ENCODE peak calls at places on chromosome 5, in five cellular contexts. X is fibroblast of villous mesenchyme, H is A549, D is K562, L is mucosa of descending colon. G is an unnamed sample.

GRCh38 chr5:116273458-116274242 is 188.8 kb downstream of the COMMD10 start:
- DNase-seq in X (peak; percentile 52), H (no peak), D (no peak), L (no peak), G (no peak)

GRCh38 chr5:176747670-176748072 is 62.7 kb upstream of the UNC5A start:
- DNase-seq in X (no peak), H (no peak), D (no peak), L (no peak), G (no peak)

GRCh38 chr5:169029661-169030274 is 271.2 kb downstream of the SLIT3 start:
- DNase-seq in X (no peak), H (no peak), D (no peak), L (no peak), G (no peak)

GRCh38 chr5:125450803-125451202 is 704.4 kb upstream of the ZNF608 start:
- DNase-seq in X (peak; percentile 40), H (no peak), D (no peak), L (no peak), G (no peak)

GRCh38 chr5:143101740-143102386 is 301.6 kb downstream of the NR3C1 start:
- DNase-seq in X (no peak), H (no peak), D (no peak), L (no peak), G (no peak)

GRCh38 chr5:165321912-165322311 is 1816.5 kb downstream of the MAT2B start:
- DNase-seq in X (peak; percentile 64), H (no peak), D (no peak), L (no peak), G (no peak)

GRCh38 chr5:56983593-56984361 is 31.9 kb upstream of the MIER3 start:
- DNase-seq in X (peak; percentile 58), H (no peak), D (peak; percentile 24), L (no peak), G (no peak)

GRCh38 chr5:2894347-2895135 is 143.1 kb upstream of the IRX2 start:
- DNase-seq in X (no peak), H (no peak), D (no peak), L (no peak), G (no peak)

GRCh38 chr5:32711693-32712462 is 757 bp downstream of the NPR3 start:
- DNase-seq in X (peak; percentile 24), H (peak; percentile 35), D (no peak), L (peak; percentile 50), G (peak; percentile 16)

GRCh38 chr5:90421136-90421535 is 11.6 kb upstream of the CETN3 start:
- DNase-seq in X (no peak), H (no peak), D (no peak), L (no peak), G (no peak)

GRCh38 chr5:175059687-175060194 is 335.4 kb downstream of the MSX2 start:
- DNase-seq in X (no peak), H (peak; percentile 76), D (no peak), L (peak; percentile 46), G (peak; percentile 63)

DNA sequence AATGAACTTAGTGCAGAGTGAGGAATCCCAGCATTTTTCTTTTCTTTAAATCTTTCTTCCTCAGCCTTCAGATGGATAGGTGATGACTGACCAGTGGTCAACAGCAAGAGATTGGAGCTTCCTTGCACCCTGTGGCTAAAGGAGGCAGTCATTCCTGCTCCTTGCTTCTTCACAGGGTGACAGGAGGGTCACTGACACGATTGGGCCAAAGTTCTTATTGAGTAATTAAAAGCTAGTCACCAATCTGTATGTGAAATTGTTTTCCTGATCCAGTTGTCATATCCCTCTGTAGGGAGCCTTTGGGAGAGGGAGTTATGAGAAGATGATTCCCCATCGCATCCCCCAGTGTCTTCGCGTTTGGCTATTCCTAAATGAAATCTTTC is 85.2 kb downstream of the CMYA5 start:
- DNase-seq in X (no peak), H (no peak), D (no peak), L (no peak), G (no peak)
- TF ChIP-seq CTCF in X (no peak), H (no peak), D (no peak), L (no peak), G (peak; percentile 15)

DNA sequence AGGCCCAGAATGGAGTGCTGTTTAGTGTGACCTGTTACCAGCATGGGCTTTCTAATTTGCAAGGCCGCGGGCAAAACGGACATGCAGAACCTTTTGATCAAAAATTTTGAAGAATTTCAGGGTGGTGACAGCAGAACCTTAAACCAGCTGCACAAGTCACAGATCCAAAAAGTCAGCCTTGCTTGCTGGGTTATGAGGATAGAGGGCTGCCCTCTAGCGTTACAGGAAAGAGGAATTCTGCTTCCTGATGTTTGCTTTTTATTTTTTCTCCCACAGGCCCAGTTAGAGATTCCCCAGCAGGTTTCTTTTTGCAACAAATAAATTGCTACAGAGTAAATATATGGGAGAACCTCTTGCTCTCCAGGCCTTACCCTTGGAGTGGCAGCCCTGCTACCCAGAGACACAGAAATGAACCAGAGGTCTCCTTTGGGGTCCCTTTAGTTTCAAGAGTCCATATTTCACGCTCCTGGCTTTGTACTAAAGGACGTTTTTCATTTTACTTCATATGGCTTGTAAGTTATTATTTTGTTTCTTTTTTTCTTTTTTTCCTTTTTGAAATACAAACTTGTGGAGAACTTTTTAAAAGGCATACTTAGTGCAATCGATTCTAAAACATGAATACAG is 3.4 kb upstream of the ADCY2 start:
- DNase-seq in X (peak; percentile 25), H (peak; percentile 10), D (no peak), L (no peak), G (peak; percentile 41)
- TF ChIP-seq CTCF in X (peak; percentile 32), H (peak; percentile 50), D (peak; percentile 48), L (peak; percentile 34), G (peak; percentile 74)

GRCh38 chr5:96952118-96952750 is 16.4 kb downstream of the LNPEP start:
- DNase-seq in X (no peak), H (no peak), D (no peak), L (no peak), G (no peak)
- TF ChIP-seq CTCF in X (no peak), H (no peak), D (no peak), L (no peak), G (no peak)

GRCh38 chr5:94972268-94972667 is 312.6 kb downstream of the MCTP1 start:
- DNase-seq in X (no peak), H (no peak), D (no peak), L (no peak), G (no peak)

GRCh38 chr5:94968507-94969095 is 316.3 kb downstream of the MCTP1 start:
- DNase-seq in X (peak; percentile 62), H (peak; percentile 25), D (peak; percentile 11), L (no peak), G (peak; percentile 40)

GRCh38 chr5:94967525-94967924 is 317.4 kb downstream of the MCTP1 start:
- DNase-seq in X (no peak), H (no peak), D (no peak), L (no peak), G (no peak)

DNA sequence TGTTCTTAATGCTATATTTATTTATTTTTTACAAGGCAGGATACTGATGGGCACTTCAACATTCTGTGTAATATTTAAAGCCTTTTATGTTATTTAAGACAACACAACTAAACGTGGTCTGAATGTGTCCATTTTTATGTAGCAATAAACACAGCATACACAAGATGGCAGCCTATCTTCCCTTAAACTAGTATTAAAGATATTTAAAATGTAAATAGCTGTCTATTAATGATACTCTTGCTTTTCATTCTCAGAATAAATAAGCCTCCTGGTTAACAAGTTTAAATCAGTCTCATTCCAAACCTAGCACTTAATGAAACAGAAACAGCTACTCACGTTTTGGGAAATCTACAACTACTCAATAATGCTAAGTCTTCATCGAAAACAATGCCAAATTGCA is 315.7 kb downstream of the MCTP1 start:
- DNase-seq in X (peak; percentile 23), H (no peak), D (no peak), L (no peak), G (no peak)
- TF ChIP-seq CTCF in X (peak; percentile 12), H (no peak), D (no peak), L (no peak), G (peak; percentile 51)

DNA sequence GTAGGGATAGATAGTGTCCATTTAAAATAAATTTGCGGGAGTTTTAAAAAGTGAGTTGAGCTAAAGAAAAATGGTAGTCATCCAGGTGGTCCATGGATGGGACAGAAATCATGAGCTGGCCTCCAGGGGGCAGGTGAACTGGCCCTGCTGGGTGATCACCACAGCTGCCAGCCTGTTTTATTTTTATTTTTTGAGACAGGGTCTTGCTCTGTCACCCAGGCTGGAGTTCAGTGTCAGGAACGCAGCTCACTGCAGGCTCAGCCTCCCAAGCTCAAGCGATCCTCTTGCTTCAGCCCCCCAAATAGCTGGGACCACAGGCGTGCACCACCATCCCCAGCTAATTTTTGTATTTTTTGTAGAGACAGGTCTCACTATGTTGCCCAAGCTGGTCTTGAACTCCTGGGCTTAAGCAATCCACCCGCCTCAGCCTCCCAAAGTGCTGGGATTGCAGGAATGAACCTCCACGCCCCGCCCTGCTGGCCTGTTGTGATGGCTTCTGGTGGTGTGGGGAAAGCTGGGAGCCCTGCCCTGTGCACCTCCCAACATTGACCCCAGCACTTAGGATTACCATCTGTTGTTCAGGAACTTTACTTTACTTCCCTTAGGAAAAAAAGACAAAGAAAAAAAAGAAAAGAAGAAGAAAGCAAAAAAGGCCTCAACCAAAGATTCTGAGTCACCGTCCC is 14.8 kb downstream of the CD74 start:
- DNase-seq in X (peak; percentile 25), H (no peak), D (no peak), L (no peak), G (no peak)
- TF ChIP-seq CTCF in X (no peak), H (no peak), D (no peak), L (no peak), G (no peak)

GRCh38 chr5:25458628-25459027 is 813.9 kb upstream of the CDH10 start:
- DNase-seq in X (no peak), H (no peak), D (peak; percentile 6), L (no peak), G (no peak)
- TF ChIP-seq CTCF in X (no peak), H (no peak), D (no peak), L (no peak), G (no peak)

GRCh38 chr5:134581241-134581981 is 51.2 kb downstream of the SAR1B start:
- DNase-seq in X (no peak), H (no peak), D (no peak), L (no peak), G (no peak)
- TF ChIP-seq CTCF in X (no peak), H (no peak), D (peak; percentile 27), L (no peak), G (no peak)

GRCh38 chr5:55959208-55959607 is 35.6 kb downstream of the IL6ST start:
- DNase-seq in X (no peak), H (no peak), D (no peak), L (no peak), G (no peak)
- TF ChIP-seq CTCF in X (no peak), H (no peak), D (no peak), L (no peak), G (no peak)

G was measured in neural crest cell.